ENCODE peak calls at places on chromosomes 4 and X, in four cellular contexts. Z is pancreas, H is cardiac muscle cell, E is hepatocyte. F is an unnamed sample. For H3K36me3, the result is how much of the 10 kb centered on the place peaks cover.

GRCh38 chr4:153346563-153346962 is 2.1 kb downstream of the MND1 start:
- DNase-seq in Z (no peak), H (peak), E (no peak), F (no peak)

GRCh38 chr4:80361329-80361900 is 25.9 kb downstream of the CFAP299 start:
- DNase-seq in Z (no peak), H (peak), E (peak), F (no peak)

GRCh38 chr4:163332526-163333405 is at the start of gene NPY1R:
- DNase-seq in Z (peak), H (peak), E (peak), F (peak)

GRCh38 chr4:38462659-38463058 is 201.3 kb upstream of the KLF3 start:
- DNase-seq in Z (no peak), H (no peak), E (no peak), F (no peak)

GRCh38 chr4:80577991-80578390 is 242.5 kb downstream of the CFAP299 start:
- DNase-seq in Z (no peak), H (no peak), E (no peak), F (no peak)

GRCh38 chrX:19698125-19698524 is 182.8 kb upstream of the MAP3K15 start:
- DNase-seq in Z (no peak), H (no peak), E (no peak), F (no peak)

GRCh38 chrX:2609431-2610238 is 81.5 kb upstream of the CD99 start:
- DNase-seq in Z (no peak), H (no peak), E (no peak), F (no peak)

GRCh38 chrX:103533428-103534216 is 14.3 kb upstream of the RAB40A start:
- DNase-seq in Z (peak), H (peak), E (peak), F (peak)

GRCh38 chr4:4362991-4363697 is 23.8 kb upstream of the NSG1 start:
- DNase-seq in Z (no peak), H (no peak), E (no peak), F (no peak)

GRCh38 chr4:158535130-158535614 is 13.5 kb downstream of the RXFP1 start:
- DNase-seq in Z (no peak), H (no peak), E (peak), F (peak)

GRCh38 chrX:40945366-40945713 is 139.9 kb upstream of the USP9X start:
- DNase-seq in Z (peak), H (no peak), E (peak), F (peak)

GRCh38 chr4:12203945-12204344 is 775.3 kb upstream of the HS3ST1 start:
- DNase-seq in Z (no peak), H (no peak), E (no peak), F (no peak)

GRCh38 chr4:139301821-139302611 is at the start of gene NDUFC1:
- DNase-seq in Z (peak), H (peak), E (peak), F (no peak)

GRCh38 chr4:130901321-130901720 is 1805.4 kb downstream of the C4orf33 start:
- DNase-seq in Z (no peak), H (no peak), E (no peak), F (no peak)

GRCh38 chrX:102714994-102715393 is 2.7 kb downstream of the GPRASP2 start:
- DNase-seq in Z (no peak), H (no peak), E (no peak), F (no peak)

GRCh38 chr4:95319169-95319568 is 229.6 kb downstream of the UNC5C start:
- DNase-seq in Z (no peak), H (no peak), E (no peak), F (no peak)

GRCh38 chr4:100497729-100498250 is 20.0 kb downstream of the EMCN start:
- DNase-seq in Z (no peak), H (no peak), E (no peak), F (no peak)

GRCh38 chrX:3811331-3812311 is 98.2 kb upstream of the PRKX start:
- DNase-seq in Z (no peak), H (peak), E (peak), F (no peak)

GRCh38 chr4:53361451-53361850 is 4.4 kb downstream of the SCFD2 start:
- DNase-seq in Z (no peak), H (no peak), E (no peak), F (no peak)

GRCh38 chrX:149937881-149938426 is 337 bp downstream of the EOLA2 start:
- DNase-seq in Z (peak), H (no peak), E (peak), F (no peak)

GRCh38 chr4:103137446-103137827 is 37.8 kb upstream of the BDH2 start:
- DNase-seq in Z (no peak), H (no peak), E (no peak), F (no peak)

GRCh38 chr4:3870567-3870962 is 104.4 kb downstream of the ADRA2C start:
- DNase-seq in Z (peak), H (no peak), E (no peak), F (no peak)

GRCh38 chrX:44299177-44299576 is 44.3 kb downstream of the EFHC2 start:
- DNase-seq in Z (no peak), H (no peak), E (no peak), F (no peak)

GRCh38 chr4:8846046-8846720 is 25.5 kb downstream of the HMX1 start:
- DNase-seq in Z (peak), H (no peak), E (no peak), F (no peak)

GRCh38 chrX:69033936-69034335 is 131.3 kb downstream of the PJA1 start:
- DNase-seq in Z (no peak), H (no peak), E (no peak), F (no peak)

GRCh38 chrX:124388562-124388961 is 42.2 kb downstream of the SH2D1A start:
- DNase-seq in Z (peak), H (peak), E (peak), F (peak)

GRCh38 chr4:1378559-1379231 is 27.5 kb downstream of the NKX1-1 start:
- DNase-seq in Z (no peak), H (no peak), E (no peak), F (no peak)

GRCh38 chrX:130877892-130878321 is 25.1 kb downstream of the ENOX2 start:
- DNase-seq in Z (no peak), H (no peak), E (no peak), F (no peak)

GRCh38 chr4:11194431-11194830 is 234.3 kb downstream of the HS3ST1 start:
- DNase-seq in Z (no peak), H (no peak), E (no peak), F (no peak)

GRCh38 chr4:182766851-182767250 is 150.3 kb downstream of the DCTD start:
- DNase-seq in Z (no peak), H (no peak), E (no peak), F (no peak)

GRCh38 chr4:99998062-99998880 is 48.2 kb upstream of the H2AZ1 start:
- DNase-seq in Z (no peak), H (peak), E (peak), F (peak)

GRCh38 chr4:23036921-23037495 is 344.3 kb downstream of the GBA3 start:
- DNase-seq in Z (no peak), H (no peak), E (no peak), F (no peak)

GRCh38 chr4:87240341-87240740 is 19.9 kb upstream of the KLHL8 start:
- DNase-seq in Z (no peak), H (no peak), E (no peak), F (no peak)

GRCh38 chr4:159268607-159269006 is 165.7 kb downstream of the RAPGEF2 start:
- DNase-seq in Z (no peak), H (no peak), E (no peak), F (no peak)

GRCh38 chr4:166012129-166013078 is 139.4 kb downstream of the TLL1 start:
- DNase-seq in Z (no peak), H (no peak), E (no peak), F (peak)

GRCh38 chr4:184937745-184938144 is 80.5 kb upstream of the HELT start:
- DNase-seq in Z (no peak), H (no peak), E (peak), F (no peak)

GRCh38 chr4:118799235-118799932 is 36.5 kb downstream of the SEC24D start:
- DNase-seq in Z (no peak), H (no peak), E (no peak), F (no peak)

GRCh38 chrX:93673869-93674271 is at the start of gene FAM133A:
- DNase-seq in Z (no peak), H (peak), E (peak), F (no peak)

DNA sequence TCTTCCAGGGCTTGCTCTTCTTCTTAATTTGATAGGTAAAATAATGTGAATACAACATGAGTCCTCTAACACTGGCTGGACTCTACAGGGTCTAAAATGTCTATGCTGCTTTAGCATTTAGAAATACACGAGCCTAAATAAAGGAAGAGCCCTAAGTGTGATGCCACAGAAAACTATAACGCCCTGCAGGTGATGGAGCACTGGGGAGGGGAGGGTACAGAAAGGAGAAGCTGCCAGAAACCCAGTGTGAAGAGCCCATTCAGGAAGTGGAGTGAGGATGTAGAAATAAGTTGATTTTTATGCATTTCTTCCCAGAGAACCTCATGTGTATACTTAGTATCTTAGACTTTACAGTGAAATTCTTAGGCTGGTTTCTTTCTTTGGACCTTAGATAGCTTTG is 83.4 kb downstream of the TNIP2 start:
- DNase-seq in Z (no peak), H (no peak), E (no peak), F (no peak)
- H3K36me3 ChIP-seq in Z (under half), H (under half), E (under half), F (under half)

GRCh38 chrX:133698298-133698697 is 283.0 kb upstream of the GPC4 start:
- DNase-seq in Z (no peak), H (peak), E (no peak), F (no peak)
- TF ChIP-seq CTCF in Z (no peak), H (peak), E (peak), F (peak)

DNA sequence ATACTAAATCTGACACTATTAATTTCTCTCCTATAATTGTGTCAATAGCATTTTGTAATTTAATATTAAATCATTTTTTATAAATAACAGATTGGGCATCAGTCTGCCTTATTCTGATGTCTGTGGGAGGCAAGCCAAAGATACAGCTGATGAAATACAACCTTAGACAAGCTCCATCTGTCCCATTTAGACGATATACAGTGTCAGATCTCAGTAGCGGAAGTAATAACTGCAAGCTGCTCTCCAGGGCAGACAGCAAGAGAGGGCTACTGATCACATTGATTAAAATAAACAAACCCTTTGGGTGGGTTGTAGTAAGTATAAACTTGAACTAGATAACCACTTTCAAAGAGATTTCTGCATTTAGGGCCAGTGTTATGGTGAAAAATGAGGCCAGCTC is 1028.6 kb upstream of the IGFBP7 start:
- DNase-seq in Z (no peak), H (no peak), E (no peak), F (no peak)
- H3K4me3 ChIP-seq in Z (no peak), H (no peak), E (no peak), F (no peak)

GRCh38 chr4:18669390-18669789 is 647.8 kb upstream of the LCORL start:
- DNase-seq in Z (no peak), H (no peak), E (no peak), F (no peak)
- H3K36me3 ChIP-seq in Z (under half), H (under half), E (under half), F (under half)

DNA sequence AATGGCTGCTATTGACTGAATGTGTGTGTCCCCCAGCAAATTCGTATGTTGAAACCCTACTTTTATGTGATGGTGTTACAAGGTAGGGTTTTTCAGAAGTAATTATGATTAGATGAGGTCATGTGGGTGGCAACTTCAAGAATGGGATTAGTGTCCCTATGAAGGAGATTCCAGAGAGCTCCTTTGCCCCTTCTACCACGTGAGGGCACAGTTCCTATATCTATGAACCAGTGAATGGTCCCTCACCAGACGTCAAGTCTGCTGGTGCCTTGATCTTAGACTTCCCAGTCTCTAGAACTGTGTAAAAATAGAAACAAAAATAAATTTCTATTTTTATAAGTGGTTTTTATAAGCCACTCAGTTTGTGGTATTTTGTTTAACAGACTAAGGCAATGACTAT is 1137.6 kb upstream of the IGFBP7 start:
- DNase-seq in Z (no peak), H (peak), E (peak), F (no peak)
- TF ChIP-seq CTCF in Z (no peak), H (no peak), E (peak), F (no peak)

GRCh38 chr4:124322234-124322831 is 390.2 kb downstream of the ANKRD50 start:
- DNase-seq in Z (no peak), H (peak), E (peak), F (no peak)
- H3K4me3 ChIP-seq in Z (no peak), H (no peak), E (no peak), F (no peak)

GRCh38 chr4:83438719-83439118 is 16.9 kb downstream of the HELQ start:
- DNase-seq in Z (no peak), H (no peak), E (no peak), F (no peak)
- H3K36me3 ChIP-seq in Z (under half), H (under half), E (under half), F (under half)

GRCh38 chrX:36961590-36961989 is 46.6 kb upstream of the FAM47C start:
- DNase-seq in Z (no peak), H (no peak), E (no peak), F (no peak)
- TF ChIP-seq CTCF in Z (no peak), H (no peak), E (peak), F (peak)

F was measured in kidney epithelial cell.